ENCODE peak calls at places on chromosome 1, in five cellular contexts. One of them, this sample, is unnamed.

GRCh38 chr1:156795787-156796186 is 20.9 kb downstream of the SH2D2A start:
- DNase-seq in activated CD4-positive, alpha-beta memory T cell treated with anti-CD3 and anti-CD28 coated beads, Interleukin-2, amount 10 ng/mL, durations not matched to agents 7 days and 5 days: no peak
- DNase-seq in iris pigment epithelial cell: no peak
- DNase-seq in EL: no peak
- DNase-seq in left lung: no peak
- DNase-seq in this sample: no peak

GRCh38 chr1:38962560-38962959 is 20.9 kb upstream of the RHBDL2 start:
- DNase-seq in activated CD4-positive, alpha-beta memory T cell treated with anti-CD3 and anti-CD28 coated beads, Interleukin-2, amount 10 ng/mL, durations not matched to agents 7 days and 5 days: no peak
- DNase-seq in EL: peak
- DNase-seq in iris pigment epithelial cell: peak
- DNase-seq in left lung: no peak
- DNase-seq in this sample: no peak

GRCh38 chr1:25568834-25569598 is 25.6 kb downstream of the LDLRAP1 start:
- DNase-seq in iris pigment epithelial cell: peak
- DNase-seq in activated CD4-positive, alpha-beta memory T cell treated with anti-CD3 and anti-CD28 coated beads, Interleukin-2, amount 10 ng/mL, durations not matched to agents 7 days and 5 days: no peak
- DNase-seq in EL: peak
- DNase-seq in left lung: no peak
- DNase-seq in this sample: peak

GRCh38 chr1:33683913-33684312 is 180.0 kb upstream of the HMGB4 start:
- DNase-seq in activated CD4-positive, alpha-beta memory T cell treated with anti-CD3 and anti-CD28 coated beads, Interleukin-2, amount 10 ng/mL, durations not matched to agents 7 days and 5 days: no peak
- DNase-seq in left lung: no peak
- DNase-seq in iris pigment epithelial cell: no peak
- DNase-seq in EL: no peak
- DNase-seq in this sample: no peak

GRCh38 chr1:244067893-244068292 is 16.8 kb downstream of the ZBTB18 start:
- DNase-seq in EL: peak
- DNase-seq in left lung: no peak
- DNase-seq in iris pigment epithelial cell: no peak
- DNase-seq in activated CD4-positive, alpha-beta memory T cell treated with anti-CD3 and anti-CD28 coated beads, Interleukin-2, amount 10 ng/mL, durations not matched to agents 7 days and 5 days: no peak
- DNase-seq in this sample: no peak

GRCh38 chr1:117032661-117033060 is 27.5 kb upstream of the TTF2 start:
- DNase-seq in left lung: no peak
- DNase-seq in EL: no peak
- DNase-seq in activated CD4-positive, alpha-beta memory T cell treated with anti-CD3 and anti-CD28 coated beads, Interleukin-2, amount 10 ng/mL, durations not matched to agents 7 days and 5 days: no peak
- DNase-seq in iris pigment epithelial cell: no peak
- DNase-seq in this sample: no peak

GRCh38 chr1:95067069-95067468 is 5.7 kb downstream of the ALG14 start:
- DNase-seq in activated CD4-positive, alpha-beta memory T cell treated with anti-CD3 and anti-CD28 coated beads, Interleukin-2, amount 10 ng/mL, durations not matched to agents 7 days and 5 days: no peak
- DNase-seq in iris pigment epithelial cell: no peak
- DNase-seq in left lung: no peak
- DNase-seq in EL: no peak
- DNase-seq in this sample: no peak

GRCh38 chr1:217747156-217747769 is 116.1 kb downstream of the SPATA17 start:
- DNase-seq in iris pigment epithelial cell: peak
- DNase-seq in activated CD4-positive, alpha-beta memory T cell treated with anti-CD3 and anti-CD28 coated beads, Interleukin-2, amount 10 ng/mL, durations not matched to agents 7 days and 5 days: no peak
- DNase-seq in left lung: no peak
- DNase-seq in EL: peak
- DNase-seq in this sample: no peak

GRCh38 chr1:17610713-17611112 is 71.2 kb downstream of the ARHGEF10L start:
- DNase-seq in EL: no peak
- DNase-seq in activated CD4-positive, alpha-beta memory T cell treated with anti-CD3 and anti-CD28 coated beads, Interleukin-2, amount 10 ng/mL, durations not matched to agents 7 days and 5 days: no peak
- DNase-seq in left lung: no peak
- DNase-seq in iris pigment epithelial cell: no peak
- DNase-seq in this sample: no peak

GRCh38 chr1:208686592-208686991 is 442.4 kb upstream of the PLXNA2 start:
- DNase-seq in activated CD4-positive, alpha-beta memory T cell treated with anti-CD3 and anti-CD28 coated beads, Interleukin-2, amount 10 ng/mL, durations not matched to agents 7 days and 5 days: no peak
- DNase-seq in EL: no peak
- DNase-seq in iris pigment epithelial cell: no peak
- DNase-seq in left lung: no peak
- DNase-seq in this sample: no peak

GRCh38 chr1:41646186-41646585 is 161.7 kb upstream of the EDN2 start:
- DNase-seq in iris pigment epithelial cell: no peak
- DNase-seq in left lung: no peak
- DNase-seq in activated CD4-positive, alpha-beta memory T cell treated with anti-CD3 and anti-CD28 coated beads, Interleukin-2, amount 10 ng/mL, durations not matched to agents 7 days and 5 days: no peak
- DNase-seq in EL: no peak
- DNase-seq in this sample: no peak

GRCh38 chr1:28894785-28895184 is 19.6 kb upstream of the EPB41 start:
- DNase-seq in EL: no peak
- DNase-seq in left lung: no peak
- DNase-seq in activated CD4-positive, alpha-beta memory T cell treated with anti-CD3 and anti-CD28 coated beads, Interleukin-2, amount 10 ng/mL, durations not matched to agents 7 days and 5 days: no peak
- DNase-seq in iris pigment epithelial cell: no peak
- DNase-seq in this sample: no peak

GRCh38 chr1:228076796-228077430 is 5.6 kb upstream of the ARF1 start:
- DNase-seq in activated CD4-positive, alpha-beta memory T cell treated with anti-CD3 and anti-CD28 coated beads, Interleukin-2, amount 10 ng/mL, durations not matched to agents 7 days and 5 days: no peak
- DNase-seq in left lung: peak
- DNase-seq in EL: no peak
- DNase-seq in iris pigment epithelial cell: no peak
- DNase-seq in this sample: peak

GRCh38 chr1:180231506-180232420 is 1.7 kb downstream of the LHX4 start:
- DNase-seq in left lung: no peak
- DNase-seq in iris pigment epithelial cell: peak
- DNase-seq in EL: peak
- DNase-seq in activated CD4-positive, alpha-beta memory T cell treated with anti-CD3 and anti-CD28 coated beads, Interleukin-2, amount 10 ng/mL, durations not matched to agents 7 days and 5 days: peak
- DNase-seq in this sample: peak

GRCh38 chr1:51313268-51313852 is 17.0 kb downstream of the TTC39A start:
- DNase-seq in activated CD4-positive, alpha-beta memory T cell treated with anti-CD3 and anti-CD28 coated beads, Interleukin-2, amount 10 ng/mL, durations not matched to agents 7 days and 5 days: no peak
- DNase-seq in left lung: no peak
- DNase-seq in iris pigment epithelial cell: no peak
- DNase-seq in EL: peak
- DNase-seq in this sample: no peak

GRCh38 chr1:234647245-234647644 is 37.3 kb upstream of the IRF2BP2 start:
- DNase-seq in left lung: no peak
- DNase-seq in iris pigment epithelial cell: no peak
- DNase-seq in activated CD4-positive, alpha-beta memory T cell treated with anti-CD3 and anti-CD28 coated beads, Interleukin-2, amount 10 ng/mL, durations not matched to agents 7 days and 5 days: no peak
- DNase-seq in EL: no peak
- DNase-seq in this sample: no peak

GRCh38 chr1:26949266-26949925 is 10.9 kb downstream of the KDF1 start:
- DNase-seq in activated CD4-positive, alpha-beta memory T cell treated with anti-CD3 and anti-CD28 coated beads, Interleukin-2, amount 10 ng/mL, durations not matched to agents 7 days and 5 days: no peak
- DNase-seq in EL: no peak
- DNase-seq in iris pigment epithelial cell: no peak
- DNase-seq in left lung: no peak
- DNase-seq in this sample: no peak

GRCh38 chr1:81032374-81032773 is 768.4 kb upstream of the ADGRL2 start:
- DNase-seq in iris pigment epithelial cell: no peak
- DNase-seq in EL: no peak
- DNase-seq in left lung: no peak
- DNase-seq in activated CD4-positive, alpha-beta memory T cell treated with anti-CD3 and anti-CD28 coated beads, Interleukin-2, amount 10 ng/mL, durations not matched to agents 7 days and 5 days: no peak
- DNase-seq in this sample: no peak

GRCh38 chr1:53644496-53644895 is 94.5 kb downstream of the GLIS1 start:
- DNase-seq in activated CD4-positive, alpha-beta memory T cell treated with anti-CD3 and anti-CD28 coated beads, Interleukin-2, amount 10 ng/mL, durations not matched to agents 7 days and 5 days: no peak
- DNase-seq in left lung: peak
- DNase-seq in EL: no peak
- DNase-seq in iris pigment epithelial cell: no peak
- DNase-seq in this sample: peak

GRCh38 chr1:198125995-198126758 is 30.6 kb upstream of the NEK7 start:
- DNase-seq in left lung: no peak
- DNase-seq in EL: peak
- DNase-seq in activated CD4-positive, alpha-beta memory T cell treated with anti-CD3 and anti-CD28 coated beads, Interleukin-2, amount 10 ng/mL, durations not matched to agents 7 days and 5 days: no peak
- DNase-seq in iris pigment epithelial cell: peak
- DNase-seq in this sample: no peak

GRCh38 chr1:41639332-41639936 is 155.0 kb upstream of the EDN2 start:
- DNase-seq in EL: peak
- DNase-seq in activated CD4-positive, alpha-beta memory T cell treated with anti-CD3 and anti-CD28 coated beads, Interleukin-2, amount 10 ng/mL, durations not matched to agents 7 days and 5 days: peak
- DNase-seq in iris pigment epithelial cell: peak
- DNase-seq in left lung: no peak
- DNase-seq in this sample: no peak

GRCh38 chr1:31742462-31743212 is 21.5 kb downstream of the ADGRB2 start:
- DNase-seq in EL: no peak
- DNase-seq in left lung: no peak
- DNase-seq in activated CD4-positive, alpha-beta memory T cell treated with anti-CD3 and anti-CD28 coated beads, Interleukin-2, amount 10 ng/mL, durations not matched to agents 7 days and 5 days: no peak
- DNase-seq in iris pigment epithelial cell: no peak
- DNase-seq in this sample: no peak

GRCh38 chr1:112706505-112707216 is at the start of gene RHOC:
- DNase-seq in left lung: peak
- DNase-seq in EL: peak
- DNase-seq in iris pigment epithelial cell: peak
- DNase-seq in activated CD4-positive, alpha-beta memory T cell treated with anti-CD3 and anti-CD28 coated beads, Interleukin-2, amount 10 ng/mL, durations not matched to agents 7 days and 5 days: peak
- DNase-seq in this sample: peak

GRCh38 chr1:43293896-43294760 is 6.7 kb upstream of the TIE1 start:
- DNase-seq in iris pigment epithelial cell: peak
- DNase-seq in left lung: no peak
- DNase-seq in activated CD4-positive, alpha-beta memory T cell treated with anti-CD3 and anti-CD28 coated beads, Interleukin-2, amount 10 ng/mL, durations not matched to agents 7 days and 5 days: no peak
- DNase-seq in EL: peak
- DNase-seq in this sample: no peak

GRCh38 chr1:10161541-10162290 is 48.7 kb upstream of the KIF1B start:
- DNase-seq in iris pigment epithelial cell: no peak
- DNase-seq in EL: no peak
- DNase-seq in activated CD4-positive, alpha-beta memory T cell treated with anti-CD3 and anti-CD28 coated beads, Interleukin-2, amount 10 ng/mL, durations not matched to agents 7 days and 5 days: no peak
- DNase-seq in left lung: no peak
- DNase-seq in this sample: peak

GRCh38 chr1:36703526-36704208 is 221.0 kb upstream of the CSF3R start:
- DNase-seq in iris pigment epithelial cell: peak
- DNase-seq in left lung: peak
- DNase-seq in EL: peak
- DNase-seq in activated CD4-positive, alpha-beta memory T cell treated with anti-CD3 and anti-CD28 coated beads, Interleukin-2, amount 10 ng/mL, durations not matched to agents 7 days and 5 days: peak
- DNase-seq in this sample: peak

This sample was measured in aorta.